ENCODE peak calls at places on chromosomes 16 and 17, in four cellular contexts. U is ascending aorta, T is fibroblast of lung, L is endodermal cell. S is an unnamed sample.

GRCh38 chr16:77037696-77038347 is 153.2 kb upstream of the MON1B start:
- DNase-seq in U (no peak), T (no peak), L (peak), S (no peak)

GRCh38 chr16:61936522-61936921 is 99.7 kb downstream of the CDH8 start:
- DNase-seq in U (no peak), T (no peak), L (peak), S (no peak)

GRCh38 chr17:42275527-42276358 is 448 bp downstream of the STAT5B start:
- DNase-seq in U (no peak), T (peak), L (peak), S (no peak)

GRCh38 chr16:46573008-46573833 is 48.0 kb downstream of the SHCBP1 start:
- DNase-seq in U (no peak), T (peak), L (peak), S (no peak)

GRCh38 chr17:32298721-32299578 is 33.3 kb downstream of the RHBDL3 start:
- DNase-seq in U (no peak), T (no peak), L (no peak), S (no peak)

GRCh38 chr17:3885271-3885670 is 7.6 kb downstream of the CAMKK1 start:
- DNase-seq in U (no peak), T (peak), L (no peak), S (no peak)

GRCh38 chr16:26983426-26983825 is 83.3 kb upstream of the C16orf82 start:
- DNase-seq in U (no peak), T (peak), L (no peak), S (no peak)

GRCh38 chr17:32564325-32564724 is 77.5 kb downstream of the CDK5R1 start:
- DNase-seq in U (no peak), T (no peak), L (no peak), S (no peak)

GRCh38 chr16:2486645-2487516 is 12.0 kb downstream of the TBC1D24 start:
- DNase-seq in U (no peak), T (no peak), L (no peak), S (no peak)

GRCh38 chr17:51507444-51507843 is 247.1 kb downstream of the UTP18 start:
- DNase-seq in U (no peak), T (no peak), L (no peak), S (no peak)

GRCh38 chr17:75338335-75338734 is 49.1 kb upstream of the SLC25A19 start:
- DNase-seq in U (no peak), T (peak), L (no peak), S (no peak)

GRCh38 chr17:9020096-9020823 is 1.1 kb upstream of the NTN1 start:
- DNase-seq in U (peak), T (no peak), L (peak), S (no peak)

GRCh38 chr17:55540414-55541091 is 29.3 kb upstream of the SMIM36 start:
- DNase-seq in U (no peak), T (peak), L (no peak), S (peak)

GRCh38 chr17:63774982-63775290 is 966 bp downstream of the DDX42 start:
- DNase-seq in U (no peak), T (peak), L (no peak), S (no peak)

GRCh38 chr16:88839026-88839529 is 17.7 kb downstream of the GALNS start:
- DNase-seq in U (no peak), T (no peak), L (no peak), S (no peak)

GRCh38 chr17:16989953-16990860 is 18.3 kb upstream of the TNFRSF13B start:
- DNase-seq in U (no peak), T (peak), L (peak), S (no peak)
- H3K27ac ChIP-seq in U (no peak), T (no peak), L (no peak), S (no peak)

GRCh38 chr17:58413684-58414083 is 3.6 kb downstream of the RNF43 start:
- DNase-seq in U (no peak), T (no peak), L (no peak), S (no peak)
- H3K27ac ChIP-seq in U (no peak), T (no peak), L (no peak), S (peak)

DNA sequence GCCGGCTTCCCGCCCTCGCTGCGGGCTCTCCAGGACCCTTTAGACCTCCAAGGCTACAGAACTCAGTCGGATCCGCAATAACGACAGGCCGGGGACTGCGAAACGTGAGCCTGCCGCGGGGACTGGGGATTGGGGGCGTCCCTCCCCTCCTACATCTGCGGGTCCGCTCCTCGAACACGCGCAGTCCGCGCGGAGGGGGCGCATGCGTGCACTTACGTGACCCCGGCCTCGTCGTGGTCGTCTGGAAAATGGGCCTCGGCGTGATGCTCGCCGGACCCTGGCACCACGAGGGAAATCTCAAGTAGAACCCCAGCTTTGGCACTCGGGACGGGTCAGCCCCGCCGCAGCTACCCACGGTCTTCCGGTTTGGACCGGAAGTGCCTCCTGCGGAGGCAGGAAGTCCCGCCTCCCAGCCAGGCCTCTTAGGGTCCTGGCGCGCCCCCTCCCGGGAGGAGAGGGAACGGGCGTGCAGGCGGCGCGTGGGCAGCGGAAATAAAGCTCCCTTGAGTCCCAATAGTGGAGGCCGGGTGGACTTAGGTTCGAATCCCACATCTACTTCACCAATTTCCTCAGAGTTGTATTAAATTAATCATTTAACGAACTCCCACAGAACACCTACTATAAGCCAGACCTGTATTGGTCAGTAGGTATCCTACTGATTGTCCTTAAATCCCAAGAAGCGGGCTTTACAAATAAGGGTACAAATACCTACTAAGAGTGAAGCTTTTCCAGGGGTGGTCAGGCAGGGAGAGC is at the start of gene TAF1C:
- DNase-seq in U (peak), T (peak), L (peak), S (peak)
- H3K27ac ChIP-seq in U (peak), T (peak), L (peak), S (peak)

GRCh38 chr16:23194497-23195221 is 12.1 kb downstream of the SCNN1G start:
- DNase-seq in U (no peak), T (no peak), L (no peak), S (no peak)
- H3K27ac ChIP-seq in U (no peak), T (no peak), L (no peak), S (no peak)